ENCODE peak calls at places on chromosomes 1 and 21, in seven cellular contexts. P is neuronal stem cell, Z is H1, X is H9, R is mesenchymal stem cell, Q is trophoblast cell, T is IMR-90. U is an unnamed sample.

GRCh38 chr21:34669149-34669879 is 520 bp downstream of the CLIC6 start:
- DNase-seq in Q (no peak), R (no peak), P (peak), Z (peak), X (no peak), T (no peak), U (peak)

GRCh38 chr1:164660415-164661174 is 101.6 kb downstream of the PBX1 start:
- DNase-seq in Q (no peak), T (peak), R (peak), P (no peak), Z (no peak), X (no peak), U (no peak)

GRCh38 chr1:206728588-206728987 is 42.0 kb upstream of the IL19 start:
- DNase-seq in P (no peak), T (no peak), X (no peak), Q (no peak), Z (no peak), R (no peak), U (no peak)

GRCh38 chr1:179252606-179253005 is 23.1 kb upstream of the ABL2 start:
- DNase-seq in T (no peak), Z (no peak), P (no peak), Q (no peak), X (no peak), R (no peak), U (no peak)

GRCh38 chr21:37368536-37369279 is 2.1 kb downstream of the DYRK1A start:
- DNase-seq in T (peak), Z (no peak), X (no peak), Q (no peak), P (no peak), R (peak), U (no peak)

GRCh38 chr1:229665912-229666558 is 40.0 kb downstream of the URB2 start:
- DNase-seq in R (no peak), Q (no peak), T (no peak), Z (no peak), P (no peak), X (no peak), U (no peak)

GRCh38 chr1:192620096-192620495 is 15.9 kb upstream of the RGS13 start:
- DNase-seq in Q (no peak), P (no peak), R (no peak), T (no peak), Z (no peak), X (no peak), U (no peak)

GRCh38 chr1:17696417-17697301 is 58.5 kb upstream of the ACTL8 start:
- DNase-seq in R (peak), P (no peak), Q (no peak), X (peak), Z (peak), T (peak), U (peak)

GRCh38 chr1:72281637-72282270 is 585 bp downstream of the NEGR1 start:
- DNase-seq in R (no peak), P (peak), Z (no peak), Q (peak), T (peak), X (no peak), U (no peak)

GRCh38 chr1:86616871-86617270 is 70.0 kb downstream of the CLCA4 start:
- DNase-seq in X (no peak), R (no peak), Q (no peak), P (no peak), T (no peak), Z (no peak), U (no peak)

GRCh38 chr1:112557385-112557784 is 48.6 kb downstream of the WNT2B start:
- DNase-seq in P (no peak), X (no peak), Z (no peak), Q (no peak), T (peak), R (peak), U (no peak)

GRCh38 chr1:42168798-42169197 is 4.3 kb upstream of the GUCA2A start:
- DNase-seq in Q (no peak), P (no peak), Z (peak), R (no peak), X (no peak), T (no peak), U (no peak)

GRCh38 chr1:27560271-27561125 is 43.4 kb downstream of the AHDC1 start:
- DNase-seq in Q (no peak), P (no peak), Z (no peak), R (no peak), T (no peak), X (no peak), U (peak)

GRCh38 chr1:232012773-232013386 is 386.3 kb downstream of the DISC1 start:
- DNase-seq in Q (no peak), T (peak), Z (no peak), R (peak), X (no peak), P (no peak), U (no peak)

GRCh38 chr1:154972517-154973343 is 1.8 kb upstream of the CKS1B start:
- DNase-seq in Z (peak), R (peak), Q (peak), P (peak), X (peak), T (peak), U (peak)

DNA sequence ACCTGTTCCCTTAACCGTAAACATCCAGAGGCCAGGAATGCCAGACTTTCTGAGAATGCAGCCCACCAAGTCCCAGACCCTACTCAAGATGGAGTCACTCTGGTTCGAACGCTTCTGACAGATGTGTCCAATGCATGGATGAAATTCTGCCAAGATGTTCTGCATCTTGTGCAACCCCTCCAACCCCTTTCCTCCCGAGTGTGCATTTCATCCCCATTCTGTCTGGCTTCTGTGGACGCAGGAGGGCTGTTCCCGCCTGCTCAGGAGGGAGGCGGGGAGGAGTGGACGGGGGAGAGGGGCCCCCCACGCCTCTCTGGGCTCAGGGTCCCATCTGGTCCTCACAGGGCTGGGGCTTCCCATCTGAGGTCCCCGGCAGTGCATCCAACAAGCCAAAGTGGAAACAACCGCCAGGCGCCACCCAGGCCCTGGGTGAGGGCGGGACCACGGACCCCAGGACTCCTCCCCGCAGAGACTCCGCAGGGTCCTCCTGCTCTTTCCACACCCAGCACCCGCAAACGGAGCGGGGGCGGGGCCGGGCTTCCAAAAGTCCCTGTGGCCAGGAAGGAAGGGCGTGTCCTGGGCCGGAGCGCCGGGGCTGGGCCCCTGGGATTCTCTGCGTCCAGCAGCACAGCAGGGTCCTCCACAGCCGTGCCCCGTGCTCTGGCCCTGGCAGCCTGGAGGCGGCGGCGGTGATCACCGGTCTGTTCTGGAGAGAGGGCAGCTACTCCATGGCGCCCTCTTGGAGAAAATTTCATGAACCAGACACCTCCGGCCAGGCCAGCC is 27.7 kb upstream of the SUMO3 start:
- DNase-seq in X (peak), P (peak), Z (peak), T (peak), Q (peak), R (peak), U (peak)
- H2BK5ac ChIP-seq in X (no peak), P (no peak), Z (no peak), T (no peak), Q (peak), R (no peak), U (no peak)

GRCh38 chr21:25568230-25568629 is 39.1 kb downstream of the MRPL39 start:
- DNase-seq in Z (no peak), R (peak), X (no peak), P (no peak), Q (no peak), T (peak), U (peak)

GRCh38 chr21:25569711-25570110 is 37.6 kb downstream of the MRPL39 start:
- DNase-seq in Q (no peak), Z (no peak), R (no peak), P (no peak), T (no peak), X (no peak), U (no peak)

GRCh38 chr21:25566645-25567044 is 40.6 kb downstream of the MRPL39 start:
- DNase-seq in P (no peak), R (no peak), X (no peak), T (no peak), Z (no peak), Q (no peak), U (no peak)

GRCh38 chr21:25567472-25567871 is 39.8 kb downstream of the MRPL39 start:
- DNase-seq in Z (no peak), X (no peak), P (no peak), R (no peak), T (no peak), Q (no peak), U (peak)

DNA sequence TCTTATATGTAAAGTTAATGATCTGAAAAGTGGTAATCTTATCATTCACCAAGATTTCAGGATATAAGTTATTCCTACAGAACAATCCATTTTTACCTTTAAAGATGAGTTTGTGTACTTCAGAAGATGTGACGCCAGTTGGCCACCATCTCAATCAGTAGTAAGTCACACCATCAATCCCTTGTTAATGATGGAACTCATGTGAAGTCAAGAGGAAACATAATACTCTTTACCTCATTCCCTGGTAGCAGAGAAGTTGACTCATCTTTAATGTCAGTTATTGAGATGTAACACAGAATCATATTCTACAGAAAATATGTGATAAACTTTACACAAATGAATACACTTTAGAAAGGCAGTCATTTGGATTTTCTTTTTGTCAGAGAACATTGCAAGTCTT is 38.2 kb downstream of the MRPL39 start:
- DNase-seq in T (peak), Q (no peak), X (no peak), R (no peak), Z (no peak), P (no peak), U (no peak)
- H2BK5ac ChIP-seq in T (peak), Q (no peak), X (no peak), R (no peak), Z (no peak), P (no peak), U (no peak)

GRCh38 chr1:174232761-174233160 is 73.4 kb downstream of the RABGAP1L start:
- DNase-seq in Q (no peak), R (no peak), T (no peak), X (no peak), Z (no peak), P (no peak), U (no peak)
- H2BK5ac ChIP-seq in Q (no peak), R (no peak), T (no peak), X (no peak), Z (no peak), P (no peak), U (no peak)

DNA sequence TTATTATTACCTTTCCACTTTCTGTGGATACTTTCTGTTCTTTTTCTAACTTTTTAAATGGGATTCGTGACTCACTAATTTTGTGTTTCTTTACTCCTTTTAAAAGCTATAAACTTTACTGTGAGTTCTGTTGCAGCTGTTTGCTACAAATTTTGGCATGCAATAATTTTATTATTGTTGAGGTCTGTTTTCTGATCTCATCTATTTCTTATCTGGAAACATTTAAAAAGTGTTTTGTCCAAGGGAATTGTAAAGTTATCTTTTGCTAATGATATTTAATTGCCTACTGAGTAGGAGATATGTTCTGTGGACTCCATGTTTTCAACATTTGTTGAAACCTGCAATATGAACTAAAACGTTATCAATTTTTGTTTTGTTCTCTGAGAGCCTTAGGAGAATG is 138.1 kb upstream of the COL6A1 start:
- DNase-seq in X (no peak), T (no peak), R (no peak), P (no peak), Q (no peak), Z (no peak), U (no peak)
- H2BK5ac ChIP-seq in X (no peak), T (no peak), R (no peak), P (no peak), Q (no peak), Z (no peak), U (no peak)

GRCh38 chr1:160580208-160580812 is 1.0 kb upstream of the CD84 start:
- DNase-seq in P (no peak), R (no peak), Z (no peak), X (no peak), T (no peak), Q (no peak), U (no peak)

GRCh38 chr1:160579216-160579701 is at the start of gene CD84:
- DNase-seq in X (no peak), Q (no peak), T (no peak), R (no peak), P (no peak), Z (no peak), U (no peak)

GRCh38 chr1:160578175-160578693 is 1.1 kb downstream of the CD84 start:
- DNase-seq in Z (no peak), Q (no peak), X (no peak), R (no peak), P (no peak), T (no peak), U (no peak)

GRCh38 chr1:160577661-160578060 is 1.6 kb downstream of the CD84 start:
- DNase-seq in Z (no peak), Q (no peak), T (no peak), P (no peak), R (no peak), X (no peak), U (no peak)

DNA sequence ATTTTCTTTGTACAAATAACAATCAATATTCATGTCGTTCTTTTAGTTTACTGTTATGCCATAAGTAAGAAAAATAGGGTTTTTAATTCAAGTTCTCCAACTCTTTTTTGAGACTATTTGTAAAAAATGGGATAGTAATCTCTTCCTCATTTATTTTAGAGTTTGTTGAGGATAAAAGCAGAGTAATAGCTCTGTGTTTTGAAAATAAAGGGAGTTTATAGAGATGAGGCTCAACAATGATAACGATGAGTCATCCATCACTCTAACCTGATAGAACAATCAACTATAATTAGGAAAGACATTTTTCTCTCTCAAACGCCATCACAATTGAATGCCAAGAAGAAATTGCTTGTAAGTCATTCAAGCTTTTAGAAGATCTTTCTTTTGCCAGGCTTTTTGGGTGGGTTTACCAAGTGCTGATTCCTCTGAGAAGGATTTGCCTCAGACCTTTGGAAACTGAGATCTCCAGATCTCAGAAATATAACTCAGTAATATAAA is 553 bp downstream of the CD84 start:
- DNase-seq in Z (no peak), T (no peak), Q (no peak), P (no peak), R (no peak), X (no peak), U (no peak)
- H2BK5ac ChIP-seq in Z (no peak), T (no peak), Q (no peak), P (no peak), R (no peak), X (no peak), U (no peak)

GRCh38 chr1:108561731-108562326 is 1.9 kb downstream of the EEIG2 start:
- DNase-seq in Q (peak), R (peak), T (no peak), Z (peak), P (no peak), X (peak), U (peak)

GRCh38 chr1:108563808-108564207 is 3.9 kb downstream of the EEIG2 start:
- DNase-seq in Z (no peak), X (no peak), R (no peak), P (no peak), Q (no peak), T (no peak), U (peak)

GRCh38 chr1:108561145-108561458 is 1.2 kb downstream of the EEIG2 start:
- DNase-seq in X (no peak), R (no peak), Q (no peak), P (no peak), Z (no peak), T (no peak), U (no peak)

GRCh38 chr1:108568589-108568988 is 8.7 kb downstream of the EEIG2 start:
- DNase-seq in T (no peak), Q (no peak), Z (no peak), R (no peak), X (no peak), P (no peak), U (no peak)

DNA sequence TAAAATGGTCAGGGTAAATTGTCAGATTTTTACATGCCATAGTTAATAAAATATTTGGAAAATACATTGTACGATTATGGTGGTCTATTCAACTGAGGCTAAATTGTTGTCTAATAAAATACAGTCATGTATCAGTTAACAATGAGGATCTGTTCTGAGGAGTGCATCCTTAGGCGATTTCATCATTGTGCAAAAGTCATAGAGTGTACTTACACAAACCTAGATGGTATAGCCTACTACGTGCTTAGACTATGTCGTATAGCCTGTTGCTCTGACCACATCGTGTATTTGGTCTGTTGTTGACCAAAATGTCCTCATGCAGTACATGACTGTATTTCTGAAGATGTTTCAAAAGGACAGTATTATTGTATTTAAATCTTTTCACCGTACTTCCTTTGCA is 5.2 kb downstream of the EEIG2 start:
- DNase-seq in P (no peak), T (no peak), Q (no peak), Z (no peak), X (no peak), R (no peak), U (no peak)
- H2BK5ac ChIP-seq in P (no peak), T (no peak), Q (no peak), Z (no peak), X (no peak), R (no peak), U (no peak)

DNA sequence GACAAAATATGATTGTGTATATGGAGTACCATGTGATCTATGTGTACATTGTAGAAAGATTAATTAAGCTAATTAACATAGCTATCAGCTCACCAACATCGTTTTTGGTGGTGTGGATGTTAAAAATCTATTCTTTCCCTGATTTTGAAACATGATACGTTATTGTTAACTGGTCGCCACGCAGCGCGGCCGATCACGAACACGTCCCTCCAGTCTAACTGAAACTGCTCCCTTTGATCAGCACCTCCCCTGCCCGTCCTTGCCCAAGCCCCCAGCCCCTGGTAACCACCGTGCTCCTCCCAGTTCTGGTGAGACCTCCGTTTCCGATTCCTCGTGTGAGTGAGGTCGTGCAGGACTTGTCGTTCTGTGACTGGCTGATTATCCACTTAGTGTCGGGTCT is 67.0 kb downstream of the AGPAT3 start:
- DNase-seq in Z (no peak), X (no peak), T (no peak), R (no peak), Q (no peak), P (no peak), U (no peak)
- H2BK5ac ChIP-seq in Z (no peak), X (no peak), T (no peak), R (no peak), Q (no peak), P (no peak), U (no peak)

GRCh38 chr1:217260676-217261075 is 370.2 kb downstream of the GPATCH2 start:
- DNase-seq in R (no peak), X (no peak), T (no peak), Q (peak), Z (no peak), P (no peak), U (no peak)

DNA sequence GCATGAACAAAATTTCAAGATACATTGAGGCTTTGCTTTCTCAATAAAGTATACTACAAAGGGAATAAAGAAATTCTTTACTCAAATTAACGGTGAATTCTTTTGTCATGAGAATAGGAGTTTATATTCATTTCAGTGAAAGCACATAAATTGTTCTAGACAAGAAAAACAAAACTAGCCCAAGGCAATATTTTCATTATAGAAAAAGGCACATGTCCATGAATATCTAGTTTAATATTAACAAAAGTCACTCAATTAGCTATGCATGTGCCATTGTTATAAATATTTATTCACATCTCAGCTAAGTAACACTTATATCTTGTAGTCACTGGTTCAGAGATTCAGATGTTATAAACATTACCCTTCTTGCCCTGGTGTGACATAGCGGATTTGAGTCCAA is 369.3 kb downstream of the GPATCH2 start:
- DNase-seq in R (no peak), Z (no peak), P (no peak), Q (no peak), T (no peak), X (no peak), U (no peak)
- H2BK5ac ChIP-seq in R (no peak), Z (no peak), P (no peak), Q (no peak), T (no peak), X (no peak), U (no peak)